ENCODE peak calls at places on chromosomes 5 and 9, in five cellular contexts. D, K, L, F and U are unnamed samples. For H3K27me3, the result is how much of the 10 kb centered on the place peaks cover.

GRCh38 chr5:107696071-107696470 is 25.3 kb upstream of the EFNA5 start:
- DNase-seq in D (no peak), K (no peak), L (no peak), F (no peak), U (no peak)

GRCh38 chr5:155978805-155979204 is 348.2 kb upstream of the SGCD start:
- DNase-seq in D (no peak), K (no peak), L (no peak), F (no peak), U (no peak)

GRCh38 chr5:36152324-36153298 is 700 bp downstream of the SKP2 start:
- DNase-seq in D (no peak), K (no peak), L (no peak), F (no peak), U (no peak)

GRCh38 chr9:85723220-85723619 is 18.5 kb downstream of the AGTPBP1 start:
- DNase-seq in D (peak), K (no peak), L (no peak), F (no peak), U (no peak)

GRCh38 chr9:69645488-69645887 is 26.7 kb downstream of the APBA1 start:
- DNase-seq in D (no peak), K (peak), L (peak), F (peak), U (peak)

GRCh38 chr9:36551129-36551528 is 21.6 kb upstream of the MELK start:
- DNase-seq in D (no peak), K (no peak), L (no peak), F (no peak), U (no peak)

GRCh38 chr5:73178265-73178664 is 5.3 kb downstream of the TMEM174 start:
- DNase-seq in D (no peak), K (no peak), L (no peak), F (no peak), U (no peak)

GRCh38 chr5:165209101-165209727 is 1703.8 kb downstream of the MAT2B start:
- DNase-seq in D (no peak), K (no peak), L (no peak), F (no peak), U (no peak)

GRCh38 chr9:33175633-33176325 is 8.6 kb upstream of the B4GALT1 start:
- DNase-seq in D (no peak), K (no peak), L (no peak), F (no peak), U (no peak)

GRCh38 chr5:119304439-119304838 is 51.4 kb upstream of the TNFAIP8 start:
- DNase-seq in D (no peak), K (no peak), L (no peak), F (no peak), U (no peak)

GRCh38 chr5:151378616-151379015 is 31.3 kb upstream of the SLC36A2 start:
- DNase-seq in D (no peak), K (no peak), L (no peak), F (no peak), U (no peak)

GRCh38 chr9:87973791-87974292 is 491 bp downstream of the CDK20 start:
- DNase-seq in D (no peak), K (no peak), L (no peak), F (no peak), U (no peak)

GRCh38 chr9:35905912-35906679 is at the start of gene HRCT1:
- DNase-seq in D (peak), K (peak), L (peak), F (peak), U (peak)

GRCh38 chr5:60382761-60383160 is 317.2 kb downstream of the DEPDC1B start:
- DNase-seq in D (no peak), K (no peak), L (peak), F (no peak), U (no peak)

GRCh38 chr9:126856326-126856877 is 4.0 kb upstream of the ZBTB34 start:
- DNase-seq in D (no peak), K (no peak), L (no peak), F (no peak), U (no peak)

GRCh38 chr5:37665272-37665671 is 174.6 kb downstream of the GDNF start:
- DNase-seq in D (no peak), K (no peak), L (no peak), F (no peak), U (no peak)

GRCh38 chr5:91318727-91319126 is 64.4 kb downstream of the ARRDC3 start:
- DNase-seq in D (no peak), K (no peak), L (no peak), F (no peak), U (no peak)

GRCh38 chr5:122350496-122350895 is 38.5 kb downstream of the SNCAIP start:
- DNase-seq in D (no peak), K (no peak), L (no peak), F (no peak), U (no peak)

GRCh38 chr9:90925581-90926257 is 124.1 kb downstream of the SYK start:
- DNase-seq in D (no peak), K (no peak), L (no peak), F (no peak), U (no peak)

GRCh38 chr5:141513627-141514329 is 24.9 kb downstream of the PCDHGC5 start:
- DNase-seq in D (peak), K (no peak), L (peak), F (peak), U (peak)
- TF ChIP-seq POLR2A in D (no peak), K (no peak), L (no peak), F (no peak), U (peak)

GRCh38 chr5:55220433-55221185 is 6.5 kb downstream of the MCIDAS start:
- DNase-seq in D (no peak), K (peak), L (no peak), F (no peak), U (no peak)
- H3K27me3 ChIP-seq in D (under half), K (under half), L (under half), F (half or more), U (half or more)

GRCh38 chr5:57466544-57466943 is 16.1 kb downstream of the ACTBL2 start:
- DNase-seq in D (no peak), K (no peak), L (no peak), F (no peak), U (no peak)
- H3K4me3 ChIP-seq in D (no peak), K (no peak), L (no peak), F (no peak), U (no peak)

GRCh38 chr5:169702726-169703481 is 65.8 kb downstream of the DOCK2 start:
- DNase-seq in D (no peak), K (no peak), L (no peak), F (no peak), U (no peak)
- TF ChIP-seq POLR2A in D (no peak), K (no peak), L (no peak), F (no peak), U (no peak)